ENCODE peak calls at places on chromosomes 5 and 9, in nine cellular contexts. J, A, X, S, C, D, O, F and K are unnamed samples.

GRCh38 chr9:92619601-92620300 is 50.2 kb downstream of the IPPK start:
- DNase-seq in J (no peak), A (peak; percentile 41), X (peak; percentile 22), S (no peak), C (peak; percentile 61), D (no peak), O (no peak), F (no peak), K (no peak)

GRCh38 chr9:14314424-14314928 is 535 bp upstream of the NFIB start:
- DNase-seq in J (peak; percentile 62), A (peak; percentile 81), X (peak; percentile 78), S (peak; percentile 57), C (peak; percentile 95), D (peak; percentile 89), O (peak; percentile 42), F (peak; percentile 74), K (peak; percentile 82)

GRCh38 chr9:87557996-87558395 is 60.3 kb downstream of the DAPK1 start:
- DNase-seq in J (no peak), A (no peak), X (peak; percentile 67), S (no peak), C (no peak), D (no peak), O (no peak), F (peak; percentile 54), K (peak; percentile 43)

GRCh38 chr5:75566710-75567309 is 44.4 kb upstream of the ANKDD1B start:
- DNase-seq in J (no peak), A (no peak), X (no peak), S (peak; percentile 36), C (no peak), D (no peak), O (peak; percentile 72), F (no peak), K (no peak)

GRCh38 chr5:98638111-98638510 is 135.4 kb upstream of the RGMB start:
- DNase-seq in J (no peak), A (no peak), X (no peak), S (no peak), C (no peak), D (no peak), O (no peak), F (no peak), K (no peak)

GRCh38 chr5:118984602-118985001 is 3.7 kb downstream of the DTWD2 start:
- DNase-seq in J (no peak), A (no peak), X (no peak), S (no peak), C (no peak), D (no peak), O (no peak), F (no peak), K (no peak)

GRCh38 chr9:126126012-126126411 is 200.6 kb upstream of the MVB12B start:
- DNase-seq in J (no peak), A (no peak), X (no peak), S (no peak), C (no peak), D (no peak), O (no peak), F (peak; percentile 33), K (no peak)

GRCh38 chr9:81787747-81788632 is 98.6 kb upstream of the TLE1 start:
- DNase-seq in J (no peak), A (peak; percentile 36), X (no peak), S (peak; percentile 73), C (peak; percentile 64), D (no peak), O (no peak), F (no peak), K (peak; percentile 45)

GRCh38 chr9:129182625-129183494 is 4.8 kb upstream of the IER5L start:
- DNase-seq in J (no peak), A (no peak), X (no peak), S (peak; percentile 62), C (no peak), D (no peak), O (peak; percentile 83), F (peak; percentile 65), K (peak; percentile 53)

GRCh38 chr9:129184743-129185142 is 6.7 kb upstream of the IER5L start:
- DNase-seq in J (no peak), A (no peak), X (no peak), S (no peak), C (no peak), D (no peak), O (no peak), F (no peak), K (no peak)

GRCh38 chr9:129181246-129181645 is 3.2 kb upstream of the IER5L start:
- DNase-seq in J (no peak), A (no peak), X (no peak), S (no peak), C (no peak), D (no peak), O (no peak), F (no peak), K (no peak)

GRCh38 chr9:129183495-129184308 is 5.6 kb upstream of the IER5L start:
- DNase-seq in J (no peak), A (no peak), X (no peak), S (no peak), C (no peak), D (no peak), O (peak; percentile 34), F (peak; percentile 46), K (peak; percentile 60)

GRCh38 chr9:129182122-129182521 is 4.1 kb upstream of the IER5L start:
- DNase-seq in J (no peak), A (no peak), X (no peak), S (no peak), C (no peak), D (no peak), O (no peak), F (no peak), K (no peak)
- H3K27me3 ChIP-seq in J (no peaks in the 10 kb centered on the region), A (no peaks in the 10 kb centered on the region), X (no peaks in the 10 kb centered on the region), S (peaks cover 3% of the 10 kb centered on the region), C (no peaks in the 10 kb centered on the region), D (no peaks in the 10 kb centered on the region), O (no peaks in the 10 kb centered on the region), F (no peaks in the 10 kb centered on the region), K (no peaks in the 10 kb centered on the region)

DNA sequence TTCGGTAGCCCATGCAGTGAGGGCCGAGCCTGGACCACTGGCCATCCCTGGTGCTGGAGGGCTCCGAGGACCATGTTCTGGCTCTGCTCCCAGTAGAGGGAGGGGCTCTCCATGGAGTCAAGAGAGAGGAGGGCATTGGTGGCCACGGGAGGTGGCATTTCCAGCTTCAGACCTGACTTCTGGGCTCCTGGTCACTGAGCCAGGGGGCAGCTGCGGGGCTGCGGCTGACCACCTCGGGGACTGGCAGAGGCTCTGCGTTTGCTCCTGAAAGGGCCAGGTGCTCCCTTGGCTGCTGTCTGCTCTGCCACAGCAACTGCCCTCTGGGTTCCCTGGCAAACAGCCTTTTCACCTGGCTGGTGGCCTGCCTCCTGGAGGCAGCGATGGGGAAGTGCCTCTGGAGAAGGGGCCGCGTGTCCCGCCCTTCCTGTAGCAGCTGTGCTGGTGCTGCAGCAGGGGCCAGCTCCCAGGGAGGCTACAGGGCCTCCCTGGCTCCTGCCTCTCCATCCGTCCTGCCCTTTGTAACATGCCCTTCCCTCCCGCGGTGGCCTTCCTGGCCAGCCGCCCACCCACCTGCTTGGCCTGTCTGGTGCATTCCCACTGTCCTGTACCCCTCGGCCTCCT is 144.6 kb downstream of the CACNA1B start:
- DNase-seq in J (no peak), A (no peak), X (peak; percentile 23), S (no peak), C (peak; percentile 55), D (no peak), O (no peak), F (peak; percentile 22), K (no peak)
- TF ChIP-seq EP300 in J (no peak), A (no peak), X (no peak), S (no peak), C (no peak), D (no peak), O (no peak), F (no peak), K (no peak)

GRCh38 chr5:157858527-157859226 is at the start of gene CLINT1:
- DNase-seq in J (peak; percentile 78), A (peak; percentile 93), X (peak; percentile 93), S (peak; percentile 83), C (peak; percentile 95), D (peak; percentile 94), O (peak; percentile 84), F (peak; percentile 92), K (peak; percentile 94)

GRCh38 chr5:157859227-157859575 is 256 bp upstream of the CLINT1 start:
- DNase-seq in J (no peak), A (no peak), X (no peak), S (no peak), C (no peak), D (no peak), O (no peak), F (no peak), K (no peak)

GRCh38 chr5:157862183-157862851 is 3.4 kb upstream of the CLINT1 start:
- DNase-seq in J (no peak), A (no peak), X (no peak), S (no peak), C (no peak), D (no peak), O (no peak), F (no peak), K (no peak)

GRCh38 chr5:157864067-157864466 is 5.1 kb upstream of the CLINT1 start:
- DNase-seq in J (no peak), A (no peak), X (no peak), S (no peak), C (no peak), D (no peak), O (no peak), F (no peak), K (no peak)

DNA sequence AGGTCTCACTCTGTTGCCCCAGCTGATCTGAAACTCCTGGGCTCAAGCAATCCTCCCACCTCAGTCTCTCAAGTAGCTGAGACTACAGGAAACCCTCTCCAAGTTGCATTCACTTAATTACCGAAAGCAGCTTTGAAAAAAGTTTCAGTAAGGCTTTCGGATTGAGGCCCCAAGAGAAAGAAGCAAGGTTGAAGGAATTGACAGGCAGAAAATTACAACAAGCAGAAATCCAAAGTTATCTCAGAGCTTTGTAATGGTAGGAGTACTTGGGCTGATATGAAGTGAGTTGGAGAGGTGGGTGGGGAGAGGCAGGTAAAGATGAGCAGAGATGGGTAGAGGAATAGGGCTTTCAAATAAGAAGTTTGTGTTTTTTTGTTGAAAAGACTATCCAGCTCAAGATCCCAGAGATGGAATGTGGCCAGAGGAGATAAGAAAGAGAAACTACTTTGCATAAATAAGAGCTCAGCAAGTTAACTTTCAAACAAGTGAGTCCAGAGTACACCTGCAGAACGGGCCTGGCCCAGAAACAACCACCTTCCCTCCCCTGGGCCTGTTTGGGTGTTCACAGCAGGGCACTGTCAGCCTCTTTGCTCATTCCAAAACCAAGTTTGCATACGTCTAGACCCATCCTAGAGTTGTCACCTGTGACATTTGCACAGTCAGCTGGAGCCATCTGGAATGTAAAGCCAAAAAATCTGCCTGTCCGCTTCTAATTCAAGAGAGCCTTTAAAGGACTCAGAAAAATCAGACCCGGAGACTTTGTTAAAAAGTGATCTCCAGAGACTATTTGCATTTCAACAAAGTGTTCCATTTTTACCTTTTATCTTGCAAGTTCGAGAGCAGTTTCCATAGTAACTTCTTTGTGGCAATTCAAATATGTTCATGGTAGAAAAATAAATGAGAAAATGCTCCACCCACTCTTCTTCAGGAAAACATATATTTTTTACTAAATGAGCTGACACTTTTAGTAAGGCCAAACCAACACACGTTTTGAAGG is 2.3 kb upstream of the CLINT1 start:
- DNase-seq in J (no peak), A (no peak), X (no peak), S (peak; percentile 12), C (no peak), D (no peak), O (no peak), F (no peak), K (peak; percentile 61)
- H3K27me3 ChIP-seq in J (no peaks in the 10 kb centered on the region), A (no peaks in the 10 kb centered on the region), X (no peaks in the 10 kb centered on the region), S (no peaks in the 10 kb centered on the region), C (no peaks in the 10 kb centered on the region), D (no peaks in the 10 kb centered on the region), O (no peaks in the 10 kb centered on the region), F (no peaks in the 10 kb centered on the region), K (no peaks in the 10 kb centered on the region)

GRCh38 chr9:4316409-4316808 is 16.5 kb upstream of the GLIS3 start:
- DNase-seq in J (no peak), A (no peak), X (no peak), S (no peak), C (no peak), D (no peak), O (no peak), F (no peak), K (no peak)

GRCh38 chr9:4318741-4319140 is 18.9 kb upstream of the GLIS3 start:
- DNase-seq in J (no peak), A (no peak), X (no peak), S (no peak), C (no peak), D (no peak), O (no peak), F (no peak), K (no peak)

GRCh38 chr9:4313144-4313543 is 13.3 kb upstream of the GLIS3 start:
- DNase-seq in J (no peak), A (no peak), X (no peak), S (no peak), C (no peak), D (no peak), O (no peak), F (no peak), K (no peak)

GRCh38 chr9:4320021-4320420 is 20.2 kb upstream of the GLIS3 start:
- DNase-seq in J (no peak), A (no peak), X (no peak), S (no peak), C (no peak), D (no peak), O (no peak), F (no peak), K (no peak)

DNA sequence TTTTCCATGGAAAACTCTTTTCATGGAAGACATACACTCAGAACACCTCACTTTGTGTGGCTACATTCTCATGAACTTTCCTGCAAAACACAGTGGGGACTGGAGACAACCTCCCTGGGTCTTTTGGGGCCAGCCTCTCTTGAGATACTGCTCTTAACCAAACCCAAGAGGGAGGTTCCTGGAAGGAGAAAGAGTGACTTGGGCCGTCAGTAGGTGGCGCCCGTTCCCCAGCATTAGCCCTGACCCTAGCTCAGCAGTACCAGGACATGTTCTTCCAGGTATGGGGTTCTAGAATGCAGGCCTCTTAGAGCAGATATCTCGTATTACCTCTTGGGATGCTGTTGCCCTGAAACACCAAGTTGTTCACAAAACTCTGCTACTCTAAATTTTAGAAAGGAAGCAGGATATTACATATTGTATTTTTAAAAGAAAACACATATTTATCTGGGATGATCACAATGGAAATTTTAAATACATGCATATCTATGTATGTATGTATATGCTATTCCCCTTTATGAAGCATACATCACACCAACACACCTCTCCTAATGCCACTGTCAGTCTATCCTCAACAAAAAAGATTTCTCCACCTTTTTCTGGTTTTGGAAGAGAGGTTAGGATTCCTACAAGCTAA is 15.8 kb upstream of the GLIS3 start:
- DNase-seq in J (peak; percentile 52), A (peak; percentile 85), X (peak; percentile 82), S (peak; percentile 43), C (peak; percentile 83), D (peak; percentile 74), O (peak; percentile 53), F (peak; percentile 76), K (peak; percentile 83)
- TF ChIP-seq EP300 in J (no peak), A (no peak), X (no peak), S (no peak), C (no peak), D (no peak), O (no peak), F (no peak), K (no peak)